ENCODE peak calls at places on chromosome 5, in five cellular contexts. One of them, this sample, is unnamed.

GRCh38 chr5:64229163-64229774 is 63.6 kb downstream of the RNF180 start:
- DNase-seq in stomach: no peak
- DNase-seq in MM.1S: peak
- DNase-seq in suprapubic skin: no peak
- DNase-seq in upper lobe of right lung: no peak
- DNase-seq in this sample: no peak

GRCh38 chr5:147989977-147990376 is 73.8 kb upstream of the SPINK5 start:
- DNase-seq in stomach: no peak
- DNase-seq in MM.1S: no peak
- DNase-seq in suprapubic skin: no peak
- DNase-seq in upper lobe of right lung: no peak
- DNase-seq in this sample: no peak

GRCh38 chr5:154308457-154309360 is 118.2 kb downstream of the GALNT10 start:
- DNase-seq in stomach: no peak
- DNase-seq in MM.1S: no peak
- DNase-seq in suprapubic skin: no peak
- DNase-seq in upper lobe of right lung: no peak
- DNase-seq in this sample: no peak

GRCh38 chr5:1270933-1271914 is 23.6 kb downstream of the TERT start:
- DNase-seq in stomach: no peak
- DNase-seq in MM.1S: no peak
- DNase-seq in suprapubic skin: no peak
- DNase-seq in upper lobe of right lung: no peak
- DNase-seq in this sample: no peak

GRCh38 chr5:109740329-109740728 is 50.6 kb downstream of the MAN2A1 start:
- DNase-seq in stomach: peak
- DNase-seq in MM.1S: peak
- DNase-seq in suprapubic skin: no peak
- DNase-seq in upper lobe of right lung: no peak
- DNase-seq in this sample: no peak

GRCh38 chr5:124574521-124575436 is 171.7 kb downstream of the ZNF608 start:
- DNase-seq in stomach: no peak
- DNase-seq in MM.1S: no peak
- DNase-seq in suprapubic skin: no peak
- DNase-seq in upper lobe of right lung: no peak
- DNase-seq in this sample: no peak

GRCh38 chr5:167797933-167798332 is 493.5 kb upstream of the WWC1 start:
- DNase-seq in stomach: no peak
- DNase-seq in MM.1S: no peak
- DNase-seq in suprapubic skin: no peak
- DNase-seq in upper lobe of right lung: no peak
- DNase-seq in this sample: no peak

GRCh38 chr5:53366245-53366644 is 114.2 kb upstream of the FST start:
- DNase-seq in stomach: no peak
- DNase-seq in MM.1S: no peak
- DNase-seq in suprapubic skin: no peak
- DNase-seq in upper lobe of right lung: no peak
- DNase-seq in this sample: no peak

GRCh38 chr5:73540192-73540591 is 25.2 kb downstream of the ANKRA2 start:
- DNase-seq in stomach: no peak
- DNase-seq in MM.1S: no peak
- DNase-seq in suprapubic skin: no peak
- DNase-seq in upper lobe of right lung: no peak
- DNase-seq in this sample: no peak

GRCh38 chr5:12023614-12024241 is 119.5 kb upstream of the CTNND2 start:
- DNase-seq in stomach: no peak
- DNase-seq in MM.1S: peak
- DNase-seq in suprapubic skin: no peak
- DNase-seq in upper lobe of right lung: no peak
- DNase-seq in this sample: no peak

GRCh38 chr5:150703767-150704166 is 2.9 kb upstream of the RBM22 start:
- DNase-seq in stomach: no peak
- DNase-seq in MM.1S: no peak
- DNase-seq in suprapubic skin: no peak
- DNase-seq in upper lobe of right lung: no peak
- DNase-seq in this sample: no peak

GRCh38 chr5:150700298-150700599 is 613 bp downstream of the RBM22 start:
- DNase-seq in stomach: no peak
- DNase-seq in MM.1S: peak
- DNase-seq in suprapubic skin: no peak
- DNase-seq in upper lobe of right lung: no peak
- DNase-seq in this sample: no peak

GRCh38 chr5:150700600-150701377 is at the start of gene RBM22:
- DNase-seq in stomach: peak
- DNase-seq in MM.1S: peak
- DNase-seq in suprapubic skin: peak
- DNase-seq in upper lobe of right lung: peak
- DNase-seq in this sample: peak
- H3K27ac ChIP-seq in stomach: peak
- H3K27ac ChIP-seq in MM.1S: peak
- H3K27ac ChIP-seq in suprapubic skin: peak
- H3K27ac ChIP-seq in upper lobe of right lung: peak
- H3K27ac ChIP-seq in this sample: peak

GRCh38 chr5:61641748-61642565 is 309.9 kb downstream of the ZSWIM6 start:
- DNase-seq in stomach: no peak
- DNase-seq in MM.1S: no peak
- DNase-seq in suprapubic skin: no peak
- DNase-seq in upper lobe of right lung: no peak
- DNase-seq in this sample: no peak
- TF ChIP-seq CTCF in stomach: no peak
- TF ChIP-seq CTCF in MM.1S: no peak
- TF ChIP-seq CTCF in suprapubic skin: no peak
- TF ChIP-seq CTCF in upper lobe of right lung: peak
- TF ChIP-seq CTCF in this sample: no peak

GRCh38 chr5:78661691-78662090 is 13.1 kb upstream of the LHFPL2 start:
- DNase-seq in stomach: no peak
- DNase-seq in MM.1S: peak
- DNase-seq in suprapubic skin: no peak
- DNase-seq in upper lobe of right lung: no peak
- DNase-seq in this sample: no peak

GRCh38 chr5:78661044-78661443 is 12.5 kb upstream of the LHFPL2 start:
- DNase-seq in stomach: no peak
- DNase-seq in MM.1S: no peak
- DNase-seq in suprapubic skin: no peak
- DNase-seq in upper lobe of right lung: no peak
- DNase-seq in this sample: no peak

GRCh38 chr5:78659114-78659513 is 10.5 kb upstream of the LHFPL2 start:
- DNase-seq in stomach: no peak
- DNase-seq in MM.1S: no peak
- DNase-seq in suprapubic skin: no peak
- DNase-seq in upper lobe of right lung: no peak
- DNase-seq in this sample: no peak

GRCh38 chr5:78659714-78660113 is 11.1 kb upstream of the LHFPL2 start:
- DNase-seq in stomach: no peak
- DNase-seq in MM.1S: peak
- DNase-seq in suprapubic skin: no peak
- DNase-seq in upper lobe of right lung: no peak
- DNase-seq in this sample: no peak

DNA sequence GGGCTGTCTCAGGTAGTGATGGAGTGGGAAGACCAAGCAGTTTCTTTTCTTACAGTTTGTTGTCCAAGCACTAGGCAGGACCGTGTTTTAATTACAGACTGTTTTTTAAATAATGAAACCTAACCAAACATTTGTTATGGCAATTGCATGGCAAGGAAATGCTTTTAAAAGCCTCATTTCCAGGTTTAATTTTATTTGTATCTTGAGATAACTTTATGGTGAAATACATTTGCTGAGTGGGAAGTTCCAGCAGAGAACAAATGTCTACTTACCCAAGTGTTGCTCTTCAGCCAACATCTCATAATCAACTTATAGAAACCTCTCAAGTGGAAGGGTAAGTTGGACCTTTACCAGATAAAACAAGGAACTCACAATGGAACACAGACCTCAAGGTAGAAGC is 11.8 kb upstream of the LHFPL2 start:
- DNase-seq in stomach: no peak
- DNase-seq in MM.1S: no peak
- DNase-seq in suprapubic skin: no peak
- DNase-seq in upper lobe of right lung: no peak
- DNase-seq in this sample: no peak
- H3K27ac ChIP-seq in stomach: no peak
- H3K27ac ChIP-seq in MM.1S: no peak
- H3K27ac ChIP-seq in suprapubic skin: no peak
- H3K27ac ChIP-seq in upper lobe of right lung: no peak
- H3K27ac ChIP-seq in this sample: no peak

DNA sequence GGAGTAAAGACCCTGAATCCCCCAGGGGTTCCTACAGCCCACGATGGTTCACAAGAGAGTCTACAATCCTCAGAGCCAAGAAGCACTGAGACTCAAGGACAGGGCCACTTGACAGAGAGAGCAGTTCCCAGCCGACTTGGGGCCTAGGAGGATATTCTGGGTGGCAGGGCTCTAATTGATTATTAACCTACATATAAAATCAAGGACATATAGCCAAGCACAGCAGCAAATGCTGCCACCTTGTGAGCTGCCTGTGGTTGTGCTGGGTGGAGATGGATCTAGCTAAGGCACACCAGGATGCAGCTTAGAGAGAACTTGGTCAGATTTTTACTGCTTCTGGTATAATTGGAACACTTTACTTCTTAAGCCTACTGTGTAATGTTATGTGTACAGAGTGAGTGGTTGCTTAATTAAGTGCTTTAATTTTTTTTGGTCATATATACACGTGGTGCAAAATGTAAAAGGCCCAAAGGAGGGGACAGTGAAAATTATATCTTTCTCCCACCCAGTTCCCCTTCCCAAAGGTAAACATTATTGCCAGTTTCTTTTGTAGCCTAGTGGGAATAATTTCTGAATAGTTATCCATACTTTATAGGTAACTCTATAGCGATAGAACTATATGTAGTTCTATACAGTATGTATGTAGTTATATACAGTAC is 78.8 kb downstream of the F2RL2 start:
- DNase-seq in stomach: peak
- DNase-seq in MM.1S: peak
- DNase-seq in suprapubic skin: no peak
- DNase-seq in upper lobe of right lung: no peak
- DNase-seq in this sample: no peak
- TF ChIP-seq CTCF in stomach: peak
- TF ChIP-seq CTCF in MM.1S: peak
- TF ChIP-seq CTCF in suprapubic skin: no peak
- TF ChIP-seq CTCF in upper lobe of right lung: peak
- TF ChIP-seq CTCF in this sample: no peak

GRCh38 chr5:92695123-92696084 is 885.6 kb downstream of the NR2F1-AS1 start:
- DNase-seq in stomach: no peak
- DNase-seq in MM.1S: no peak
- DNase-seq in suprapubic skin: no peak
- DNase-seq in upper lobe of right lung: no peak
- DNase-seq in this sample: no peak

DNA sequence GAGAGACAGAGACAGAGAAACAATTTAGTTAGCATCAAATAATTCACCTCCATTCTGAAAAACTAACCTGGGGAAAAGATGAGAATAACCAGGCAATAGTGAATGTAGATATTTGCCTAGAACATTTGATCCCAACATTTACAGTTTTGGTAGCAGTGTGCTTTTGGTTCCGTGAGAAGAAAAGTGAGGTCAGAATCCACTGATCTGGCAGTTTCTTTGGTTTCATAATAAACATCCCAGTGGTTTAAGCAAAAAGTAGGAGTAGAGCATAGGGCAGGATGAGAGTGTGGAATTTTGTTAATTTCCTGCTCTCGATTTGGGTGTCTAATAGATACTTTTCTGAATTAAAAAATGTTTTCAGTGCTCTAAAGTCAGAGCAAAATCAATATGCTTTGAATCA is 887.0 kb downstream of the NR2F1-AS1 start:
- DNase-seq in stomach: no peak
- DNase-seq in MM.1S: no peak
- DNase-seq in suprapubic skin: no peak
- DNase-seq in upper lobe of right lung: no peak
- DNase-seq in this sample: no peak
- H3K27ac ChIP-seq in stomach: no peak
- H3K27ac ChIP-seq in MM.1S: no peak
- H3K27ac ChIP-seq in suprapubic skin: no peak
- H3K27ac ChIP-seq in upper lobe of right lung: no peak
- H3K27ac ChIP-seq in this sample: no peak

DNA sequence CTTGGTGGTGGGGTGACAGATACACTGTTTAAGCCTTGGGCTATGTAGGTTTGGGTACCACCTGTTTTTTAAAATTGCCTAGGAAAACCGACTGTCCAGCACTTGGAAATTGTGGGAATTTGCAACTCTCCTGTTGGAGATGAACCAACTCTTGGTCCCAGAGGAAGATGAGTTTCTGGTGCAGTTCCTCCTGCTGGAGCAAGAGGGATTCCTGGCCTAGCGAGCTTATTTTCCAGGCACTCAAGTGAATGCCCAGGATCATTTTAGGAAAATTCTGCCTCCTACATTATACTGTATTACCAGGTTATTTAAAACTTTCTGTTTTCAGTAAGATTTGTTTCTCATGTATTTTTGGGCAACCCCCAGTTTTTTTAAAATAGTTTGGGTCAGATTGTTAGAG is 33.7 kb downstream of the AP3S1 start:
- DNase-seq in stomach: no peak
- DNase-seq in MM.1S: no peak
- DNase-seq in suprapubic skin: no peak
- DNase-seq in upper lobe of right lung: no peak
- DNase-seq in this sample: no peak
- TF ChIP-seq CTCF in stomach: no peak
- TF ChIP-seq CTCF in MM.1S: no peak
- TF ChIP-seq CTCF in suprapubic skin: no peak
- TF ChIP-seq CTCF in upper lobe of right lung: no peak
- TF ChIP-seq CTCF in this sample: no peak

GRCh38 chr5:32991416-32991805 is 280.3 kb downstream of the NPR3 start:
- DNase-seq in stomach: no peak
- DNase-seq in MM.1S: no peak
- DNase-seq in suprapubic skin: no peak
- DNase-seq in upper lobe of right lung: no peak
- DNase-seq in this sample: no peak

GRCh38 chr5:32984851-32985250 is 273.7 kb downstream of the NPR3 start:
- DNase-seq in stomach: no peak
- DNase-seq in MM.1S: no peak
- DNase-seq in suprapubic skin: no peak
- DNase-seq in upper lobe of right lung: no peak
- DNase-seq in this sample: no peak

GRCh38 chr5:32990593-32991415 is 279.7 kb downstream of the NPR3 start:
- DNase-seq in stomach: no peak
- DNase-seq in MM.1S: no peak
- DNase-seq in suprapubic skin: no peak
- DNase-seq in upper lobe of right lung: no peak
- DNase-seq in this sample: no peak

DNA sequence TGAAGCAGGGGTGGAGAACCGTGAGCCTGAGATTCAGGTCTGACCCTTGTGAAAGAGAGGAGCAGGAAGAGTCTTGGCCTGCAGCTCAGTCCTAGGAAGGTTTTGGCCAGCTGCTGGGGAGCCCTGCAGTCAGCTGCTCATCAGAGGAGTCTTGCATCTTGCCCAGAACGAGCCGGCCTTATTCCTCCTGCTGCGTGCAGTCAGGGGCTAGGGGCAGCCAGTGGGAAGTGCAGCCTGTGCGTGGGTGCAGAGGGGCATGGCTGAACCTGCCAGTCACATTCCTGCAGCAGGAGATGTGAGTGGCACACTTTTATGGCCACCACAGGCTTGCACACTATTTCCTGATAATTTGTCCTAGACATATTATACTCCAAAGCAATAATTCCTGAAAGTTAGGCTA is 278.7 kb downstream of the NPR3 start:
- DNase-seq in stomach: no peak
- DNase-seq in MM.1S: no peak
- DNase-seq in suprapubic skin: no peak
- DNase-seq in upper lobe of right lung: no peak
- DNase-seq in this sample: no peak
- H3K27ac ChIP-seq in stomach: no peak
- H3K27ac ChIP-seq in MM.1S: no peak
- H3K27ac ChIP-seq in suprapubic skin: no peak
- H3K27ac ChIP-seq in upper lobe of right lung: no peak
- H3K27ac ChIP-seq in this sample: no peak